ENCODE peak calls at places on chromosome 2, in nine cellular contexts. N is body of pancreas, I is heart left ventricle, K is right lobe of liver, P is IMR-90, L is ovary, U is gastrocnemius medialis, D is sigmoid colon, W is uterus. R is an unnamed sample.
A peak's percentile ranks its signal among the peaks of the same experiment; 100 is the strongest.

GRCh38 chr2:163951312-163951711 is 215.5 kb upstream of the FIGN start:
- DNase-seq in L (no peak), W (no peak), D (no peak), P (no peak), I (no peak), K (no peak), N (no peak), U (no peak), R (no peak)

GRCh38 chr2:39875914-39876267 is 96.8 kb upstream of the THUMPD2 start:
- DNase-seq in L (no peak), D (no peak), W (no peak), P (peak; percentile 21), I (no peak), U (no peak), N (no peak), K (no peak), R (no peak)

GRCh38 chr2:17815466-17816184 is 635 bp upstream of the MSGN1 start:
- DNase-seq in I (no peak), L (no peak), W (no peak), P (no peak), D (no peak), K (no peak), N (no peak), U (no peak), R (no peak)

GRCh38 chr2:55490554-55490953 is 29.0 kb upstream of the CFAP36 start:
- DNase-seq in P (peak; percentile 82), L (peak; percentile 44), I (no peak), W (no peak), K (peak; percentile 34), U (peak; percentile 45), N (peak; percentile 29), D (no peak), R (peak; percentile 84)

GRCh38 chr2:109637749-109638570 is 23.8 kb downstream of the SOWAHC start:
- DNase-seq in N (no peak), L (no peak), K (no peak), D (no peak), P (peak; percentile 65), W (no peak), U (no peak), I (no peak), R (no peak)

GRCh38 chr2:45406626-45407025 is 204.4 kb downstream of the SRBD1 start:
- DNase-seq in N (no peak), U (no peak), W (no peak), D (no peak), I (no peak), L (no peak), P (peak; percentile 34), K (no peak), R (no peak)

GRCh38 chr2:86185517-86186212 is 9.6 kb downstream of the IMMT start:
- DNase-seq in D (no peak), N (no peak), W (no peak), U (no peak), K (no peak), I (no peak), P (no peak), L (no peak), R (no peak)

GRCh38 chr2:64852771-64853241 is 136.4 kb upstream of the SLC1A4 start:
- DNase-seq in D (no peak), W (no peak), I (no peak), K (no peak), U (no peak), N (no peak), P (no peak), L (peak; percentile 37), R (no peak)

GRCh38 chr2:173278794-173279527 is 75.7 kb upstream of the CDCA7 start:
- DNase-seq in P (no peak), K (no peak), L (no peak), D (no peak), U (no peak), I (no peak), N (no peak), W (no peak), R (no peak)

GRCh38 chr2:171762879-171763573 is 75.8 kb downstream of the DYNC1I2 start:
- DNase-seq in W (no peak), N (no peak), P (peak; percentile 49), L (no peak), D (no peak), U (no peak), K (no peak), I (no peak), R (no peak)

GRCh38 chr2:191666733-191667132 is 11.2 kb upstream of the NABP1 start:
- DNase-seq in N (no peak), L (no peak), P (peak; percentile 85), U (no peak), W (no peak), I (no peak), K (no peak), D (no peak), R (no peak)

GRCh38 chr2:96399342-96400048 is 63.9 kb downstream of the NCAPH start:
- DNase-seq in U (no peak), L (no peak), W (no peak), P (no peak), D (no peak), N (no peak), K (no peak), I (no peak), R (no peak)

GRCh38 chr2:201180010-201180409 is 2.9 kb upstream of the CASP10 start:
- DNase-seq in K (no peak), N (no peak), L (no peak), I (no peak), U (no peak), P (no peak), W (no peak), D (no peak), R (no peak)

GRCh38 chr2:201188449-201188848 is 5.5 kb downstream of the CASP10 start:
- DNase-seq in N (no peak), P (no peak), D (no peak), I (no peak), L (no peak), W (no peak), K (no peak), U (no peak), R (no peak)

GRCh38 chr2:201183373-201183742 is 417 bp downstream of the CASP10 start:
- DNase-seq in L (no peak), U (no peak), D (no peak), W (no peak), P (no peak), I (no peak), K (no peak), N (no peak), R (no peak)

GRCh38 chr2:201185863-201186262 is 2.9 kb downstream of the CASP10 start:
- DNase-seq in I (no peak), N (no peak), D (no peak), W (no peak), P (no peak), L (no peak), K (no peak), U (no peak), R (no peak)

DNA sequence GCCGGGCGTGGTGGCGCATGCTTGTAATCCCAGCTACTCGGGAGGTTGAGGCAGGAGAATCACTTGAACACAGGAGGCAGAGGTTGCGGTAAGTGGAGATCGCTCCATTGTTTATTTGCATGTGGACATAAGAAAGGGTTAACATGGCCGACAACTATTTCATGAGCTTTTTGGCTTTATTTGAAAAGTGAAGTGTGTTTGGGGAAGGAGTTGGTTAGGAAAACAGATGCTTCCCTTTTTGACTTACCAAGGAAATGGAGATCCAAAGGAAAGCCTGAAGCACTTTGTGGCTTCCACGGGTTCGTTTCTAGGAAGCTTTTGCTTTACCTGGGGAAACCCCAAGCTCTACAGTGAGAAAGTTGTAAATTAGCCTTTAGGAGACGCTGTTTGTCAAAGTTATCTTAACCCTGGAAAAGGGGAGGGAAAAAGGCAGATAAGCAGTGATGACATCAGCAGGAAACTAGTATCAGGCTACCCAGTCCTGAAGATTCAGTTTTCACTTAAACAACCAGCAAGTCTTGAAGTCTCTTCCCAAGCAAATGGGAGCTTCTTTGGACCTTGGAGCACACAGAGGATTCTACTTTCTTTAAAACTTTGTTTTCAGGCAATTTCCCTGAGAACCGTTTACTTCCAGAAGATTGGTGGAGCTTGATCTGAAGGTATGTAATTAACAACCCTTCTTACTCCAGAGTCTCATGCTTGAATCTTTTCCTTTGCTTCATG is at the start of gene CASP10:
- DNase-seq in I (no peak), P (peak; percentile 55), K (no peak), N (peak; percentile 35), D (no peak), W (no peak), U (no peak), L (no peak), R (no peak)
- TF ChIP-seq POLR2A in I (no peak), P (no peak), K (peak; percentile 62), N (peak; percentile 87), D (peak; percentile 46), W (peak; percentile 38), U (peak; percentile 26), L (no peak), R (peak; percentile 36)

DNA sequence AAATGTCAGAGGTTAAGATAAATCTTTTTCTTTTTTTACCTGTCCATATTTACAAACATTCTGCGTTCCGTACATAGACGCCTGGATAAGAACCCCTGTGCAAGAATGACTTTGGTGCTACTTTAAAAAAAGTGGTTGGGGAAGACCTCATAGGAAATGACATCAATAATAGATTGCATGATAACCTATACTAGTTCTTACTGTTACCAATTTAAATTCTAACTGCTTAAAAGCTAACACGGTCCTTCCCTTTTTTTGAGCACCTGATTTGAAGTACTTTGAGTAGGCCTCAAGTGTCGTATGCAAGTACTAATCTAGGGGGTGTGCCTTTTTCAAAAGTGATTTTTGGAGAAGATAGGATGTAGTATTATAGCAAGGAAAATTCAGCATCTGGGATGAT is 2.1 kb downstream of the SLC39A10 start:
- DNase-seq in U (no peak), L (no peak), W (no peak), I (no peak), P (peak; percentile 42), K (no peak), N (no peak), D (no peak), R (no peak)
- H3K4me3 ChIP-seq in U (peak overlapping the region; percentile 80), L (no peak overlapping the region), W (peak overlapping the region; percentile 86), I (peak overlapping the region; percentile 67), P (peak overlapping the region; percentile 96), K (peak overlapping the region; percentile 86), N (no peak overlapping the region), D (no peak overlapping the region), R (no peak overlapping the region)

DNA sequence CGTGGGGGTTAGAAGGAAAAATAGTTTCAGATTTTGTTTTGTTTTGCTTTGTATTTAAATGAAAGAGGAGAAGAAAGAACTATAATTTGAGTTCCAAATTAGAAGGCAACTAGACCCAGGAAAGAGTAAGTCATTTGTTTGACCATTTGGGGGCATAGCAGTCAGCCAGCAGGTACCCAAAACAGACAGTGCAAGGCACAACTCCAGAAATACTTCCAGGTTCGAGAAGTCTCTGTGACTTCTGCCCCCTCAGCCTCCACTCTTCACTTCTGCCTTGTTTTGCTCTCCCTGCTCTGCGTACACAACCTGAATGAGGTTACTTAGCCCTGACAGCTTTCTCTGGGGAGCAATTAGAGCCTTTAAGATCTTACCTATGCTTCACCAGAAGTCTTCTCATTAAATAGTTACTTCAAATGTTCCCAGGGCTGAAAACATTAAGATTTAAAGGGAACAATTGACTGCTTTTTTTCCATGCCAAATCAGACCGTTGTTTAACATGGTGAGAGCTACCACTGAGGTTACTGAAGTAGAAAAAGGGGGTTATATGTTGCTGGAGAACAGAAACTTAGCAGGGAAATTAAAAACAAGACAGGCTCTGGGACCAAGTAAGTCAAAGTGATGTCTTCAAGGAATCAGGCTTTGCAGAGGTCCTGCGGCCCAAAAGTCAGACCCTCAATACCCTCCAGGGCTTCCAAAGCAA is 216.9 kb downstream of the BCL11A start:
- DNase-seq in K (no peak), D (no peak), N (no peak), I (no peak), P (no peak), U (no peak), W (no peak), L (no peak), R (no peak)
- H3K27ac ChIP-seq in K (no peak overlapping the region), D (no peak overlapping the region), N (peak overlapping the region; percentile 10), I (no peak overlapping the region), P (no peak overlapping the region), U (no peak overlapping the region), W (no peak overlapping the region), L (no peak overlapping the region), R (no peak overlapping the region)

GRCh38 chr2:232526296-232527055 is 516 bp downstream of the CHRND start:
- DNase-seq in N (no peak), D (no peak), K (no peak), L (no peak), I (peak; percentile 50), U (peak; percentile 58), W (no peak), P (no peak), R (no peak)
- TF ChIP-seq POLR2A in N (no peak), D (no peak), K (no peak), L (no peak), I (no peak), U (no peak), W (no peak), P (no peak), R (no peak)